ENCODE peak calls at places on chromosome 19, in five cellular contexts. L, A, X, S and D are unnamed samples.

GRCh38 chr19:18156841-18157464 is 4.0 kb downstream of the PIK3R2 start:
- DNase-seq in L (no peak), A (no peak), X (no peak), S (peak), D (no peak)

GRCh38 chr19:54014920-54015560 is 23.6 kb downstream of the CACNG6 start:
- DNase-seq in L (no peak), A (no peak), X (no peak), S (no peak), D (no peak)

GRCh38 chr19:6017576-6017975 is 39.6 kb upstream of the RANBP3 start:
- DNase-seq in L (no peak), A (no peak), X (no peak), S (no peak), D (no peak)

GRCh38 chr19:58218899-58219298 is 9.8 kb upstream of the ZNF544 start:
- DNase-seq in L (peak), A (no peak), X (peak), S (no peak), D (peak)

GRCh38 chr19:5130371-5131030 is 161.6 kb downstream of the KDM4B start:
- DNase-seq in L (no peak), A (no peak), X (no peak), S (no peak), D (no peak)

GRCh38 chr19:40691421-40692211 is 1.2 kb upstream of the NUMBL start:
- DNase-seq in L (peak), A (no peak), X (peak), S (no peak), D (peak)

GRCh38 chr19:31518216-31518615 is 169.0 kb upstream of the TSHZ3 start:
- DNase-seq in L (no peak), A (no peak), X (peak), S (no peak), D (peak)

GRCh38 chr19:54480048-54480447 is 7.0 kb upstream of the CDC42EP5 start:
- DNase-seq in L (no peak), A (no peak), X (no peak), S (no peak), D (no peak)

GRCh38 chr19:2176336-2176994 is 12.7 kb downstream of the DOT1L start:
- DNase-seq in L (peak), A (no peak), X (no peak), S (no peak), D (no peak)

GRCh38 chr19:11736696-11737095 is 2.0 kb downstream of the ZNF823 start:
- DNase-seq in L (no peak), A (no peak), X (no peak), S (peak), D (peak)

GRCh38 chr19:42068756-42069571 is 1.0 kb downstream of the GRIK5 start:
- DNase-seq in L (no peak), A (no peak), X (peak), S (no peak), D (peak)

GRCh38 chr19:45999653-46000121 is 4.4 kb downstream of the CCDC61 start:
- DNase-seq in L (peak), A (no peak), X (peak), S (peak), D (peak)

GRCh38 chr19:23071087-23071511 is 45.7 kb upstream of the ZNF730 start:
- DNase-seq in L (peak), A (no peak), X (no peak), S (peak), D (no peak)

GRCh38 chr19:33419763-33420080 is 46.2 kb downstream of the CEBPG start:
- DNase-seq in L (peak), A (peak), X (peak), S (no peak), D (peak)

GRCh38 chr19:7552781-7553180 is 17.3 kb downstream of the PNPLA6 start:
- DNase-seq in L (no peak), A (no peak), X (no peak), S (no peak), D (no peak)

GRCh38 chr19:54297759-54298305 is 15.1 kb downstream of the LILRA5 start:
- DNase-seq in L (no peak), A (no peak), X (no peak), S (no peak), D (peak)

GRCh38 chr19:35357867-35358573 is at the start of gene FFAR3:
- DNase-seq in L (no peak), A (no peak), X (peak), S (peak), D (peak)

GRCh38 chr19:10404888-10405808 is 1.8 kb upstream of the CDC37 start:
- DNase-seq in L (no peak), A (no peak), X (no peak), S (no peak), D (no peak)

GRCh38 chr19:41691268-41691970 is 3.3 kb upstream of the CEACAM7 start:
- DNase-seq in L (peak), A (no peak), X (peak), S (no peak), D (peak)

GRCh38 chr19:40464059-40465024 is 1.2 kb downstream of the BLVRB start:
- DNase-seq in L (peak), A (peak), X (peak), S (peak), D (peak)

GRCh38 chr19:16281743-16282142 is 42.9 kb upstream of the KLF2 start:
- DNase-seq in L (no peak), A (no peak), X (no peak), S (no peak), D (no peak)

GRCh38 chr19:33424181-33424580 is 50.7 kb downstream of the CEBPG start:
- DNase-seq in L (no peak), A (no peak), X (no peak), S (no peak), D (no peak)

GRCh38 chr19:46471116-46471733 is at the start of gene PNMA8A:
- DNase-seq in L (peak), A (peak), X (peak), S (peak), D (peak)

GRCh38 chr19:17681505-17682125 is 6.5 kb downstream of the UNC13A start:
- DNase-seq in L (peak), A (no peak), X (peak), S (peak), D (peak)

GRCh38 chr19:29671393-29672076 is 6.3 kb downstream of the PLEKHF1 start:
- DNase-seq in L (no peak), A (no peak), X (no peak), S (no peak), D (no peak)

GRCh38 chr19:31099470-31100190 is 249.6 kb downstream of the TSHZ3 start:
- DNase-seq in L (no peak), A (no peak), X (no peak), S (no peak), D (no peak)

GRCh38 chr19:47716270-47716937 is 3.2 kb downstream of the EHD2 start:
- DNase-seq in L (no peak), A (no peak), X (no peak), S (no peak), D (no peak)

GRCh38 chr19:47711652-47712239 is 1.5 kb upstream of the EHD2 start:
- DNase-seq in L (no peak), A (no peak), X (no peak), S (no peak), D (no peak)

GRCh38 chr19:47719047-47719885 is 6.0 kb downstream of the EHD2 start:
- DNase-seq in L (no peak), A (no peak), X (no peak), S (peak), D (no peak)

GRCh38 chr19:47714339-47714738 is 1.1 kb downstream of the EHD2 start:
- DNase-seq in L (no peak), A (no peak), X (no peak), S (no peak), D (peak)

GRCh38 chr19:47713046-47714021 is at the start of gene EHD2:
- DNase-seq in L (peak), A (no peak), X (peak), S (peak), D (peak)
- H2BK5ac ChIP-seq in L (no peak), A (peak), X (no peak), S (peak), D (no peak)

GRCh38 chr19:38638461-38638860 is 9.0 kb upstream of the ACTN4 start:
- DNase-seq in L (no peak), A (no peak), X (no peak), S (no peak), D (peak)
- H2BK5ac ChIP-seq in L (no peak), A (no peak), X (no peak), S (no peak), D (no peak)

DNA sequence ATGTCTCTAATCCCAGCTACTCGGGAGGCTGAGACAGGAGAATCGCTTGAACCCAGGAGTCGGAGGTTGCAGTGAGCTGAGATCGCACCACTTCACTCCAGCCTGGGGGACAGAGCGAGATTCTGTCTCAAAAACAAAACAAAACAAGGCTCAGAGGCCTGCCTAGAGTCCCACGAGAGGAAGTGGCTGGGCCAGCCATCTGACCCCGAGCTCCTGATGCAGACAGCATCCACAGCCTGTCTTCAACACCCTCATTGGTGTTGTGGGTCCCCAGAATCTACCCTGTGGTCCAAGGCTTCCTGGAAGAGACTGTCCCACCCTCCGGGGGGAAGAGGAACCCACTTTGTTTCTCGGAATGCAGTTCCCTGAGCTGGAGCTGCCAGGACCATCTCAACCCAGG is 24.7 kb downstream of the RFX1 start:
- DNase-seq in L (no peak), A (no peak), X (no peak), S (no peak), D (no peak)
- H2BK5ac ChIP-seq in L (no peak), A (no peak), X (no peak), S (no peak), D (no peak)

DNA sequence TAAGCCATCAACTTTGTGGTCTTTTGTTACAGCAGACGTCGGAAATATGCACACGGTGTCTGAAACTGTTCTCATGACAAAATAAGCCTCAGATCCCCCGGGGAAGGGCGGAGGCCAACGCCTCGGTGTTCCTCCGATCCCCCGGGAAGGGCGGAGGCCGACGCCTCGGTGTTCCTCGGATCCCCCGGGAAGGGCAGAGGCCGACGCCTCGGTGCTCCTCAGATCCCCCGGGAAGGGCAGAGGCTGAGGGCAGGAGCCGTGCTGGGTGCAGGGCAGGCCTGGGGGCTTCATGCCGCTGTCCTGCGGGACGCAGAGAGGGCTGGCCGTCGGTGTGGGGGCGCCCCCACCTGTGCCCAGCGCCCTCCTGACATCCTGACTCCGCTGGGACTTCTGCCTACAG is 4.7 kb downstream of the FGF22 start:
- DNase-seq in L (no peak), A (no peak), X (no peak), S (no peak), D (no peak)
- H2BK5ac ChIP-seq in L (no peak), A (no peak), X (no peak), S (no peak), D (no peak)

DNA sequence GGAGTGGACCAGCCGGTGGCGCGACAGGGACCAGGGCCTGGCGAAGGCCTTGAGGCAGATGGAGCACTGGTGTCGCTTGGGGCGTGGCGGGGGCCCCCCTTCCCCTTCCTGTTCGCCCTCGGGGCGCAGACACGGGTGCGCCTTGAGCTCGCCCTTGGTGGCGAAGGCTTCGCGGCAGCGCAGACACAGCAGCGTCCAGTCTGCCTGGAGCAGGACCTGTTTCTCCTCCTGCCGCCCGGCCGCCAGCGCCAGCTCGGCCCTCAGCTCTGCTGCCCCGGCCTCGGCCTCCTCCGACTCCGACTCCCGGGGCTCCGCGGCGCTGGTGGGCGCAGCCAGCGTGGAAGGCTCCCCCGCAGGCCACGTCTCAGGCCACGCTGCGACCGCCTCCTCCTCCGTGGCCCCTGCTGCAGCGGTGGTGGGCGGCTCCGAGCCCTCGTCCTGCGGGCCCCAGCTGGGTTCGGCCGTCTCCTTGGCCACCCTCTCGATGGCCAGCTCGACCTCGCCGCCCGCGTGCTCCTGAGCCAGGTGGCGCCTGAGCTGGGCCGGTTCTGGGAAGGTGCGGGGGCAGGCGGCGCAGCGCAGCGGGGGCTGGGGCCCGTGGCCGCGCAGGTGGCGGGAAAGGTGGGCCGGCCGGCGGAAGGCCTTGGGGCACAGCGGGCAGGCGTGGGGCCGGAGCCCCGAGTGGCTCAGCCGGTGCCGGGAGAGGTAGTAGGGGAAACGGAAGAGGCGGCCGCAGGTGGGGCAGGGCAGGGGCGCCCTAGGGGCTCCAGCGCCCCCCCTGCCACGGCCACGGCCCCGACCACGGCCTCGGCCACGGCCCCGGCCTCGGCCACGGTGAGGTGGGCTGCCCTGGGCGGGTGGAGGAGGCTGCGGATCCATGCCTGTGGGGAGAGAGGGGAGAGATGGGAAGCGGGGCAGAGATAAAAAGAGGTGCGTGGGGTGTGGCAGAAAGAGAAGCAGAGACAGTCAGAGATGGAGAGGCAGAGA is 1.6 kb downstream of the ZNF579 start:
- DNase-seq in L (no peak), A (no peak), X (no peak), S (no peak), D (no peak)
- H2BK5ac ChIP-seq in L (no peak), A (peak), X (peak), S (no peak), D (no peak)

DNA sequence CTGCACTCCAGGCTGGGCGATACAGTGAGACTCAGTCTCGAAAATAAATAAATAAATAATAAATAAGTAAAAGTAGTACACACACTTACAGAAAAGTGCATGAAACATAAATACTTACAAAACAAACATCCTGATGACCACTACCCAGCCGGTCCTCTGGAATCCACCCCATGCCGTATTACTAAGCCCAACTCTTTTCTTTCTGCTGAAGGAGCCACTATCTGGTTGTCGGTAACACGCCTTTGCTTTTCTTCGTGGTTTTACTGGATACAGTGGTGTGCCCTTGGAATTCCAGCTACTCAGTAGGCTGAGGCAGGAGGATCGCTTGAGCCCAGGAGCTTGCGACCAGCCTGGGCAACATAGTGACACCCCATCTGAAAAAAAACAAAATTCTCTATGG is 39.4 kb downstream of the CELF5 start:
- DNase-seq in L (no peak), A (no peak), X (no peak), S (no peak), D (no peak)
- H2BK5ac ChIP-seq in L (no peak), A (no peak), X (no peak), S (no peak), D (no peak)

GRCh38 chr19:20243629-20244028 is 76.6 kb downstream of the ZNF486 start:
- DNase-seq in L (no peak), A (no peak), X (no peak), S (no peak), D (no peak)

GRCh38 chr19:20235156-20235555 is 68.1 kb downstream of the ZNF486 start:
- DNase-seq in L (no peak), A (no peak), X (no peak), S (no peak), D (no peak)

GRCh38 chr19:20233105-20233504 is 66.1 kb downstream of the ZNF486 start:
- DNase-seq in L (no peak), A (no peak), X (no peak), S (no peak), D (no peak)

DNA sequence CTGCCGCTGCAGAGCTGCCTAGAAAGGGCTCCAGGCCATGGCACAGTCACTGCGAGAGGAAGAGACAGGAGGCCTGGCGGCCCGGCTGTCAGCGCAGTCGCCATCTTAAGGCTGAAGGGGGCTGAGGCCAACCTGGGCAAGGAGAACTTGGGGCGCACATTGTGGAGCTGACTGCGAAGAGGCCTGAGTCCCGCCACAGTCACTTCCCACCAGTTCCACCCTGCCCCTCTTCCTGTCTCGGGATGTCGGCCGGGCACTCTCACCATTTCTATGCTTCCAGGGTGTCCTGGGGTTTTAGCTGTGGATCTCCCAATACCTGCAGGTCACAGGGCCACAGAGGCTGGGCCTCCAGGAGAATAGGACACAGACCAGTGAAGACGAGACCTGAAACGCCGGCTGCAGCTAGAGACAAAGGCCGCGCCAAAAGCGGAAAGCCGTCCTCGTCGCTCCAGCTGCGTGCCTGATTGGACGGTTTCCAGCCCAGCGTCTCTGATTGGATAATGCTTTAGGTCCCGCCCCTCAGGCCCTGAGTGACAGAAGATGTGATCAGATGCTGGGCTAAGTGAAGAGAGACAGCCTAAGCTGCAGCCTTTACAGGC is 71.1 kb downstream of the ZNF486 start:
- DNase-seq in L (peak), A (peak), X (peak), S (peak), D (peak)
- H2BK5ac ChIP-seq in L (peak), A (peak), X (peak), S (no peak), D (peak)

DNA sequence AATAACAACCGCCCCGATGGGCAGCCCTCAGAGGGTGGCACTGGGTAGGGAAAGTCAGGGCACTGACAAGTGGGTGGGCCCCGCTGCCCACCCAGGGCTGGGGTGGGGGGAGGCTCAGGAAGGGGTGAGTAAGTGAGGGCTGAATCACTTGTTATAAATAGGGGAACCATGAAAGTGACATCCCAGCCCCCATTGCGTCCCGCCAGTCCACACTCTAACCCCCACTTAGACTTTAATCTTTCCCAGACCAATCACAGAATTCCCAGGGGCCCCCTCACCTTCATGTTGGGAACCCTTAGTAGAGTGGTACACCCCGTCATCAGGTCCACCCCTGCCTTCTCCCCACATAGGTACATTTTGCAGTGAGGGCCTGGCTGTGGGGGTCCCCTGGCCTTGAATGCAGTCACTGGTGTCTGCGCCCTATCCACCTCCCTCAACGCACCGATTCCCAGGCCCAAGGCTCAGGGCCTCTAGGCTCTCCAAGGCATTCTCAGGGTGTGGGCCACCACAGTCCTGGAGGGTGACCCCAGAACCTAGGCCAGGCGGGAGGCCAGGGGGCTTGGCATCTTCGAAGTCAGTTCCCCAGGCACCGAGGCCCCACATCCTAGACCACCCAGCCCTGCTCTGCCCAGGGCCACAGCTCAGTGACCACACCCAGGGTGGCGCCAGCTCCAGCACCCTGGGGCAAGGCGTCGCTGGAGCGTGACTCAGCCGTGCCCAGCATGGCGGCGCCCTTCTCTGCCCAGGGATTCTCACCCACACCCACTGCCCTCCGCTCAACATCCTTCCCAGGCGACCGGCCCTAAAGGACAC is 36.8 kb upstream of the NANOS3 start:
- DNase-seq in L (peak), A (no peak), X (no peak), S (peak), D (no peak)
- H2BK5ac ChIP-seq in L (no peak), A (no peak), X (peak), S (peak), D (no peak)